ENCODE peak calls at places on chromosomes 12 and 14, in six cellular contexts. P is stomach, D is SK-N-SH, G is transverse colon, R is GM23338, O is breast epithelium. N is an unnamed sample.

GRCh38 chr14:32372154-32372553 is 43.1 kb downstream of the AKAP6 start:
- DNase-seq in P (no peak), D (no peak), G (no peak), R (no peak), O (no peak), N (no peak)

GRCh38 chr12:123106640-123107359 is 44.1 kb downstream of the PITPNM2 start:
- DNase-seq in P (no peak), D (no peak), G (peak; percentile 30), R (no peak), O (no peak), N (no peak)

GRCh38 chr12:89665556-89665955 is 43.1 kb downstream of the ATP2B1 start:
- DNase-seq in P (no peak), D (no peak), G (no peak), R (no peak), O (no peak), N (no peak)

GRCh38 chr12:40749863-40750262 is 57.6 kb downstream of the CNTN1 start:
- DNase-seq in P (no peak), D (no peak), G (no peak), R (no peak), O (no peak), N (no peak)

GRCh38 chr14:37597538-37598084 is 2.2 kb downstream of the TTC6 start:
- DNase-seq in P (peak; percentile 69), D (no peak), G (peak; percentile 75), R (peak; percentile 79), O (no peak), N (no peak)

GRCh38 chr14:91119556-91120311 is 5.9 kb downstream of the DGLUCY start:
- DNase-seq in P (peak; percentile 33), D (no peak), G (peak; percentile 50), R (no peak), O (peak; percentile 52), N (no peak)

GRCh38 chr12:93662961-93663728 is 14.0 kb upstream of the CRADD start:
- DNase-seq in P (no peak), D (no peak), G (no peak), R (no peak), O (no peak), N (no peak)

GRCh38 chr14:26204954-26205479 is 392.8 kb downstream of the NOVA1 start:
- DNase-seq in P (peak; percentile 25), D (peak; percentile 7), G (peak; percentile 18), R (peak; percentile 71), O (no peak), N (no peak)

GRCh38 chr12:2268478-2269286 is 215.9 kb downstream of the CACNA1C start:
- DNase-seq in P (no peak), D (no peak), G (no peak), R (no peak), O (no peak), N (no peak)

GRCh38 chr12:43291516-43291915 is 260.5 kb downstream of the ADAMTS20 start:
- DNase-seq in P (no peak), D (no peak), G (no peak), R (no peak), O (no peak), N (no peak)

GRCh38 chr12:20716037-20716436 is 20.9 kb downstream of the SLCO1C1 start:
- DNase-seq in P (no peak), D (no peak), G (peak; percentile 28), R (peak; percentile 80), O (no peak), N (no peak)

GRCh38 chr12:105935981-105936380 is 202.8 kb downstream of the NUAK1 start:
- DNase-seq in P (no peak), D (no peak), G (no peak), R (no peak), O (no peak), N (no peak)

GRCh38 chr14:68703093-68703492 is 89.8 kb downstream of the ZFP36L1 start:
- DNase-seq in P (no peak), D (no peak), G (no peak), R (no peak), O (no peak), N (no peak)

GRCh38 chr12:99809921-99810320 is 162.4 kb downstream of the GARIN6 start:
- DNase-seq in P (no peak), D (no peak), G (no peak), R (no peak), O (no peak), N (no peak)

GRCh38 chr14:38951451-38951850 is 151.6 kb downstream of the SEC23A start:
- DNase-seq in P (no peak), D (no peak), G (no peak), R (no peak), O (no peak), N (no peak)

GRCh38 chr12:124542021-124542941 is 25.1 kb downstream of the NCOR2 start:
- DNase-seq in P (no peak), D (no peak), G (no peak), R (no peak), O (no peak), N (no peak)

GRCh38 chr14:96745500-96746051 is 51.6 kb upstream of the VRK1 start:
- DNase-seq in P (no peak), D (no peak), G (no peak), R (no peak), O (no peak), N (no peak)

GRCh38 chr14:34536951-34537676 is 2.4 kb downstream of the EAPP start:
- DNase-seq in P (no peak), D (no peak), G (no peak), R (no peak), O (no peak), N (no peak)
- H3K27ac ChIP-seq in P (no peak overlapping the region), D (peak overlapping the region; percentile 40), G (peak overlapping the region; percentile 98), R (peak overlapping the region; percentile 96), O (no peak overlapping the region), N (no peak overlapping the region)

GRCh38 chr12:108649668-108650067 is 16.0 kb upstream of the SELPLG start:
- DNase-seq in P (no peak), D (no peak), G (no peak), R (no peak), O (peak; percentile 83), N (no peak)
- TF ChIP-seq POLR2AphosphoS5 in P (no peak), D (peak; percentile 76), G (no peak), R (no peak), O (peak; percentile 46), N (no peak)

DNA sequence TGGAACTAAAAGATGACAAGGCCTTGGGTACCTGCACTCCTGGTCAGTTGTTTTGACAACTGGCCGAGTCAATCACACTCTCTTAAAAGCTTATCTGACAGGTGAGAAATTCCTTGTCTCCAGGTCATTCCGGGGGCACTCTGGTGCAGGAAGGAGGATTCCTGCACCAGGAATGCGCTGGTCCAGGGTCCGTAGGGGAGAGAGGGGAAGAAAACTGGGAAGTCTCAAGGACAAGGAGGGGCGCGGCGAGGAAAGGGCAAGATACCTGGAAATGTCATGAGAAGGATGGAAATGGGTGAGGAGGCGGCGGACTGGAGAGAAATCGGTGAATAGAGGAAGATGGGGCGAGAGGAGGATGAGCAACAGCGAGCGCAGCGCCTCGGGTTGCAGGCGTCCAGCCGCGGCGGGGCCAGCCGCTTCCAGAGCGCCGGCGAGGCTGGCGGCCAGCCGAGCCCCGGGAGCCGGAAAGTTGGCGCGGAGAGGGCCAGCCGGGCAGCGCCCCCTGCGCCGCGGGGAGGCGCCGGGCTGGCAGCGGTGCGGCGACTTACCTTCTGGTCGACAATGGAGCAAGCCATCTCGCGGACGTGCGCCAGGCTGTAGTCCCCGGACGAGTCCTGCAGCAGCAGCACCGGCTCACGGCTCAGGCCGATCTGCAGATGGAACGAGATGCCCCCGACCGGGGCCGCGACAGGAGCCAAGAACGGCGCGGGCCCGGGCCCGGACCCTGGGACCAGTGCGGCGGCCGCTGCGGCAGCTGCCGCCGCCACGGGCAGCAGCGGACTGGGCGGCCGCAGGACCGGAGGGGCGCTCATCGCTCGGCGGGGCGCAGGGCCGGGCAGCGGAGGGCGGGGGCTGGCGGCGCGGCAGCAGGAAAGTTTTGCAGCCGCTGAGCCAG is 699 bp downstream of the PRKD1 start:
- DNase-seq in P (peak; percentile 67), D (peak; percentile 73), G (peak; percentile 45), R (peak; percentile 55), O (no peak), N (no peak)
- H3K4me3 ChIP-seq in P (peak overlapping the region; percentile 94), D (peak overlapping the region; percentile 70), G (peak overlapping the region; percentile 79), R (peak overlapping the region; percentile 81), O (peak overlapping the region; percentile 60), N (peak overlapping the region; percentile 79)

GRCh38 chr14:74652541-74652940 is 40.5 kb upstream of the LTBP2 start:
- DNase-seq in P (no peak), D (no peak), G (no peak), R (no peak), O (no peak), N (no peak)

GRCh38 chr14:74656964-74657363 is 44.9 kb upstream of the LTBP2 start:
- DNase-seq in P (no peak), D (no peak), G (no peak), R (no peak), O (no peak), N (no peak)

GRCh38 chr14:74653386-74654138 is 41.5 kb upstream of the LTBP2 start:
- DNase-seq in P (no peak), D (no peak), G (no peak), R (no peak), O (no peak), N (no peak)

GRCh38 chr14:74655597-74656389 is 43.8 kb upstream of the LTBP2 start:
- DNase-seq in P (no peak), D (no peak), G (no peak), R (no peak), O (no peak), N (no peak)

DNA sequence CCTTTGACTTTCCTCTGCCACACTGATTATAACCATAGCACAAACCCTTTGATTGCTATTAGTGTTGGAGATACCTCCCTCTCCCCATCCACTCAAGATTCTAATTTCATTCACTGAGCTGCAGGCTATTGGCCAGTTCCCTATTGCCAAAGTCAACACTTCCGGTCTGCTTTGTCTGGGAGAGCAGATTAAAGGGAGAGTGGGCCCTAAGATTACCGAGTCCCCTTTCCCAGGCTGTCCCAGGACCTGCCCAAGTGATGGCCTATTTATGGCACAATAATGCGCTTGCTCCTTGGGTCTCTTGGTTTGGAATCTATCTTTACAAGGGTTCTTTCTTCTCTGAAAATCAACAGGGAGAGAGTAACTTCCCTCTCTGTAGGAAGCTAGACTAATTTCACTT is 42.9 kb upstream of the LTBP2 start:
- DNase-seq in P (no peak), D (no peak), G (no peak), R (no peak), O (no peak), N (no peak)
- H3K27ac ChIP-seq in P (peak overlapping the region; percentile 28), D (peak overlapping the region; percentile 74), G (no peak overlapping the region), R (no peak overlapping the region), O (peak overlapping the region; percentile 76), N (no peak overlapping the region)

GRCh38 chr14:102097441-102098135 is 10.7 kb upstream of the HSP90AA1 start:
- DNase-seq in P (peak; percentile 45), D (no peak), G (peak; percentile 33), R (peak; percentile 43), O (peak; percentile 40), N (no peak)

GRCh38 chr14:102096569-102097188 is 9.8 kb upstream of the HSP90AA1 start:
- DNase-seq in P (peak; percentile 91), D (peak; percentile 80), G (peak; percentile 89), R (peak; percentile 93), O (peak; percentile 83), N (no peak)

GRCh38 chr14:102094101-102094500 is 7.3 kb upstream of the HSP90AA1 start:
- DNase-seq in P (peak; percentile 54), D (no peak), G (no peak), R (peak; percentile 50), O (no peak), N (no peak)

GRCh38 chr14:102095871-102096568 is 9.2 kb upstream of the HSP90AA1 start:
- DNase-seq in P (no peak), D (peak; percentile 46), G (no peak), R (peak; percentile 39), O (no peak), N (no peak)

GRCh38 chr14:102095231-102095870 is 8.5 kb upstream of the HSP90AA1 start:
- DNase-seq in P (no peak), D (no peak), G (no peak), R (no peak), O (no peak), N (no peak)
- TF ChIP-seq POLR2AphosphoS5 in P (no peak), D (no peak), G (no peak), R (no peak), O (no peak), N (no peak)

GRCh38 chr14:54105898-54106297 is 149.3 kb upstream of the BMP4 start:
- DNase-seq in P (peak; percentile 58), D (no peak), G (no peak), R (no peak), O (no peak), N (no peak)
- H3K4me3 ChIP-seq in P (no peak overlapping the region), D (no peak overlapping the region), G (no peak overlapping the region), R (no peak overlapping the region), O (no peak overlapping the region), N (no peak overlapping the region)